ENCODE peak calls at places on chromosomes 12 and 14, in seven cellular contexts. J is adrenal gland, M is stomach, W is body of pancreas, O is Peyer's patch, S is right lobe of liver, X is ovary. Y is an unnamed sample.

GRCh38 chr12:1741154-1741949 is 50.5 kb downstream of the ADIPOR2 start:
- DNase-seq in J (no peak), M (no peak), W (no peak), O (no peak), S (no peak), X (no peak), Y (no peak)

GRCh38 chr12:130013771-130014484 is 110.1 kb upstream of the TMEM132D start:
- DNase-seq in J (peak; percentile 48), M (peak; percentile 40), W (peak; percentile 70), O (no peak), S (no peak), X (peak; percentile 24), Y (no peak)

GRCh38 chr14:54252072-54252730 is 144.6 kb upstream of the CDKN3 start:
- DNase-seq in J (no peak), M (no peak), W (no peak), O (no peak), S (no peak), X (no peak), Y (no peak)

GRCh38 chr14:29724991-29725390 is 202.7 kb downstream of the PRKD1 start:
- DNase-seq in J (peak; percentile 44), M (no peak), W (peak; percentile 69), O (no peak), S (no peak), X (no peak), Y (no peak)

GRCh38 chr12:113665457-113665856 is 193.8 kb upstream of the LHX5 start:
- DNase-seq in J (no peak), M (no peak), W (no peak), O (no peak), S (no peak), X (no peak), Y (no peak)

GRCh38 chr14:80624581-80624980 is 317.0 kb downstream of the CEP128 start:
- DNase-seq in J (no peak), M (no peak), W (no peak), O (no peak), S (no peak), X (no peak), Y (no peak)

GRCh38 chr12:47021298-47021697 is 58.1 kb upstream of the PCED1B start:
- DNase-seq in J (no peak), M (no peak), W (no peak), O (no peak), S (no peak), X (no peak), Y (no peak)

GRCh38 chr14:104820669-104821228 is 19.8 kb downstream of the ZBTB42 start:
- DNase-seq in J (peak; percentile 52), M (peak; percentile 76), W (peak; percentile 73), O (peak; percentile 77), S (peak; percentile 60), X (peak; percentile 64), Y (peak; percentile 51)

GRCh38 chr14:105474478-105475268 is at the start of gene CRIP2:
- DNase-seq in J (no peak), M (no peak), W (peak; percentile 63), O (no peak), S (no peak), X (peak; percentile 70), Y (peak; percentile 47)

GRCh38 chr12:12786716-12787601 is 1.5 kb downstream of the APOLD1 start:
- DNase-seq in J (peak; percentile 82), M (peak; percentile 80), W (peak; percentile 86), O (peak; percentile 87), S (peak; percentile 83), X (peak; percentile 89), Y (peak; percentile 81)

GRCh38 chr12:105706321-105706972 is 376.0 kb downstream of the C12orf75 start:
- DNase-seq in J (peak; percentile 40), M (no peak), W (no peak), O (no peak), S (no peak), X (no peak), Y (no peak)

GRCh38 chr12:57864382-57864781 is 17.9 kb upstream of the CTDSP2 start:
- DNase-seq in J (no peak), M (no peak), W (no peak), O (no peak), S (no peak), X (no peak), Y (peak; percentile 49)

GRCh38 chr12:11879306-11879705 is 191.4 kb upstream of the BCL2L14 start:
- DNase-seq in J (no peak), M (no peak), W (no peak), O (no peak), S (no peak), X (no peak), Y (no peak)

GRCh38 chr14:24224618-24225071 is 7.5 kb downstream of the NEDD8 start:
- DNase-seq in J (no peak), M (no peak), W (no peak), O (no peak), S (no peak), X (no peak), Y (no peak)

GRCh38 chr14:96114002-96114401 is 74.8 kb downstream of the C14orf132 start:
- DNase-seq in J (no peak), M (no peak), W (no peak), O (no peak), S (no peak), X (no peak), Y (no peak)

GRCh38 chr12:2317819-2318218 is 265.0 kb downstream of the CACNA1C start:
- DNase-seq in J (no peak), M (no peak), W (no peak), O (no peak), S (no peak), X (no peak), Y (no peak)

GRCh38 chr12:119804011-119804641 is 73.0 kb downstream of the CIT start:
- DNase-seq in J (peak; percentile 81), M (peak; percentile 57), W (peak; percentile 75), O (no peak), S (no peak), X (peak; percentile 33), Y (no peak)

GRCh38 chr14:90844321-90844720 is 28.1 kb upstream of the TTC7B start:
- DNase-seq in J (no peak), M (no peak), W (no peak), O (no peak), S (no peak), X (no peak), Y (no peak)

GRCh38 chr14:46053221-46053620 is 598.4 kb downstream of the RPL10L start:
- DNase-seq in J (no peak), M (no peak), W (no peak), O (no peak), S (no peak), X (no peak), Y (no peak)

GRCh38 chr14:33717866-33718265 is 233.0 kb downstream of the EGLN3 start:
- DNase-seq in J (no peak), M (no peak), W (no peak), O (no peak), S (no peak), X (no peak), Y (no peak)

GRCh38 chr12:4116251-4117111 is 157.1 kb upstream of the CCND2 start:
- DNase-seq in J (no peak), M (no peak), W (no peak), O (peak; percentile 63), S (peak; percentile 28), X (no peak), Y (no peak)

GRCh38 chr14:94089479-94089878 is 8.4 kb downstream of the IFI27L1 start:
- DNase-seq in J (no peak), M (no peak), W (no peak), O (no peak), S (no peak), X (no peak), Y (no peak)

GRCh38 chr12:109264095-109264942 is 44.8 kb downstream of the FOXN4 start:
- DNase-seq in J (peak; percentile 85), M (peak; percentile 82), W (peak; percentile 76), O (peak; percentile 85), S (peak; percentile 70), X (peak; percentile 78), Y (peak; percentile 76)

GRCh38 chr14:32077081-32078029 is at the start of gene ARHGAP5:
- DNase-seq in J (peak; percentile 53), M (peak; percentile 27), W (peak; percentile 58), O (peak; percentile 70), S (no peak), X (peak; percentile 77), Y (peak; percentile 51)
- TF ChIP-seq POLR2A in J (peak; percentile 24), M (no peak), W (peak; percentile 70), O (peak; percentile 47), S (peak; percentile 17), X (no peak), Y (no peak)

DNA sequence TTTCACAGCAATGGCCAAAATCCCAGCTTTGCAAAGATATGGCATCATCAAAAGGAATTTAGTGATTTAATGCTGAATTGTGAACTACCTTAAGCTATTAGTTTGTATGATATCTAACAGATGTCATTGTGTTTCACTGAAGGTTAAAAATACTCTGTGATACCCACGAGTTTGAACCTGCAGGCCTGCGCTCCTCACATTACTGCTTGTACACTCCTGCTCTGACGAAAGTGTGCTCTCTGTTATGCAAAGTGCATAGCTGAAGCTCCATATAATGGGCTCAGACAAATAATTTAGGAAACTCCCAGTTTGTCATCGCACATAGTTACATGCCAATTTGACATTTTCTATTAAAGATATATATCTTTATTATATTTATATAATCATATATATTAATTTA is 52.2 kb downstream of the SPPL3 start:
- DNase-seq in J (no peak), M (no peak), W (no peak), O (no peak), S (no peak), X (no peak), Y (no peak)
- H3K4me1 ChIP-seq in J (peaks cover 9% of the 10 kb centered on the region), M (peaks cover 78% of the 10 kb centered on the region), W (peaks cover 31% of the 10 kb centered on the region), O (peaks cover 10% of the 10 kb centered on the region), S (no peaks in the 10 kb centered on the region), X (peaks cover 18% of the 10 kb centered on the region), Y (peaks cover 3% of the 10 kb centered on the region)

DNA sequence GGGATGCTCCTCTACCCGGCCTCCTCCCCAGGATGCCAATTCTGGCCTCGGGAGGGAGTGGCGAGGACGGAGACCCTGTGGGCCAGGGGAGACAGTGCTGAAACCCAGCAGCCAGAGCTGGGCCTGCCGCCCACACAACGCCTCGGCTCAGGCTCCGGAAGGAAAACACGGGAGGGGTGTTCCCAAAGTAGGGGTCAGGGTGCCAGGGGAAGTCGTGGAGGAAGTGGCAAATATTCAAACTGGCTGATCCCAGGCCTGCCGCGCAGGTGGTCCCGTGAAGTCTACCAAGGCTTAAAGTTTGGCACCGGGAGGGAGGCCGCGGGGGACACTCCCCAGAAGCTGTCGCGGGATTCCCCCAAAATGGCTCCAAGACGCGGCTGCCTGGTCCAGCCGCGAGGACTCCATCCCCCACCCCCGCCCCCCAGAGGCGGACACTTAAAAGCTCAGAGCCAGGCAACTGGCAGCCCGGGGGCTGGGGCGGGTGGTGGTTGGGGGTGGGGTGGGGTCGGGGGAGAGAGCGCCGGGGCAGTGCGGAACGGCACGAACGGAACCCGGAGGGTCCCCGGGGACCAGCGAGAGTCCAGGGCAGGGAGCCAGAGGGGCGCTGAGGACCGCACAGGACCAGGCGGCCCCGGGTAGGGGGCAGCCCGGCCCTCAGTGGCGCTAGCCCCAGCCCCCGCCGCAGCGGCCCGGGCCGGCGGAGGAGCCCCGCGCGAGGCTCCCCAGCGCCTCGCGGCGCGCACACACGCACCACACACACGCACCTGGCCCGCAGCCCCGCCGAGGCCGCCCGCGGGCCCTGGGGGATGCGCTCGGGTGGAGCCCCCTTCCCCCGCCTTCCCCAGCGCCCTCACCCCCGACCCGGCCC is 20.0 kb downstream of the BEGAIN start:
- DNase-seq in J (no peak), M (no peak), W (peak; percentile 57), O (no peak), S (no peak), X (no peak), Y (no peak)
- TF ChIP-seq POLR2A in J (no peak), M (no peak), W (peak; percentile 6), O (no peak), S (no peak), X (no peak), Y (no peak)

DNA sequence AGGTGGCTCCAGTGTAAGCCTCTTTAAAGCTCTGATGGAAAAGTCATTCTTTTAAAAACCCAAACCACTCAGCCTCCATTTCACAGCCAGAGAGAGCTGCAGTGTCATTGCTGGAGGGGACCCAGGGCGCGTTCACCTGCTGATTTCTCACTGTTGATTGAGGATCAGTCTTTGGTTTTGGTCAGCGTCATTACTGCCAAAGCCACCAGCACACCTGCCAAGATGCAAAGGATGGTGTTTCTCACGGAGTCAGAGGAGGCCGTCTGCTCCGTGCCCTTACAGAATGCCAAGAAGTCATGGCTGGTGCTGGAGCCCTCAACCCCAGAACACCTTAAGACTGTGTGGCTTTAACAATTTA is 32.8 kb upstream of the BATF start:
- DNase-seq in J (no peak), M (no peak), W (peak; percentile 83), O (no peak), S (no peak), X (no peak), Y (no peak)
- H3K4me1 ChIP-seq in J (no peaks in the 10 kb centered on the region), M (no peaks in the 10 kb centered on the region), W (peaks cover 11% of the 10 kb centered on the region), O (no peaks in the 10 kb centered on the region), S (peaks cover 7% of the 10 kb centered on the region), X (no peaks in the 10 kb centered on the region), Y (no peaks in the 10 kb centered on the region)